ENCODE peak calls at places on chromosomes 16 and 17, in ten cellular contexts. One of them, this sample, is unnamed.

GRCh38 chr16:53131363-53132071 is 76.7 kb downstream of the CHD9 start:
- DNase-seq in IMR-90: peak; percentile 31
- DNase-seq in GM19239: peak; percentile 42
- DNase-seq in NCI-H2029: no peak
- DNase-seq in mucosa of descending colon: peak; percentile 85
- DNase-seq in NCI-H345: peak; percentile 18
- DNase-seq in neural progenitor cell: no peak
- DNase-seq in NAMALWA: peak; percentile 52
- DNase-seq in left colon: peak; percentile 61
- DNase-seq in activated naive CD8-positive, alpha-beta T cell treated with anti-CD3 and anti-CD28 coated beads, Interleukin-2, amount 50 U/mL, for 16 hours: peak; percentile 14
- DNase-seq in this sample: peak; percentile 21

GRCh38 chr17:29579866-29580771 is 9.3 kb downstream of the GIT1 start:
- DNase-seq in mucosa of descending colon: peak; percentile 89
- DNase-seq in NAMALWA: peak; percentile 93
- DNase-seq in NCI-H345: peak; percentile 79
- DNase-seq in IMR-90: peak; percentile 75
- DNase-seq in neural progenitor cell: peak; percentile 89
- DNase-seq in left colon: peak; percentile 80
- DNase-seq in GM19239: peak; percentile 98
- DNase-seq in activated naive CD8-positive, alpha-beta T cell treated with anti-CD3 and anti-CD28 coated beads, Interleukin-2, amount 50 U/mL, for 16 hours: peak; percentile 84
- DNase-seq in NCI-H2029: peak; percentile 63
- DNase-seq in this sample: peak; percentile 87

GRCh38 chr17:27807567-27808470 is 7.5 kb upstream of the NOS2 start:
- DNase-seq in left colon: peak; percentile 77
- DNase-seq in activated naive CD8-positive, alpha-beta T cell treated with anti-CD3 and anti-CD28 coated beads, Interleukin-2, amount 50 U/mL, for 16 hours: peak; percentile 29
- DNase-seq in NCI-H345: peak; percentile 75
- DNase-seq in neural progenitor cell: no peak
- DNase-seq in IMR-90: no peak
- DNase-seq in mucosa of descending colon: peak; percentile 78
- DNase-seq in NCI-H2029: peak; percentile 74
- DNase-seq in NAMALWA: peak; percentile 58
- DNase-seq in GM19239: peak; percentile 46
- DNase-seq in this sample: no peak

GRCh38 chr16:48099455-48099854 is 56.3 kb downstream of the ABCC12 start:
- DNase-seq in NCI-H2029: no peak
- DNase-seq in mucosa of descending colon: no peak
- DNase-seq in GM19239: no peak
- DNase-seq in IMR-90: no peak
- DNase-seq in left colon: no peak
- DNase-seq in NCI-H345: no peak
- DNase-seq in NAMALWA: no peak
- DNase-seq in neural progenitor cell: peak; percentile 26
- DNase-seq in activated naive CD8-positive, alpha-beta T cell treated with anti-CD3 and anti-CD28 coated beads, Interleukin-2, amount 50 U/mL, for 16 hours: no peak
- DNase-seq in this sample: no peak

GRCh38 chr16:11914759-11915643 is 755 bp downstream of the GSPT1 start:
- DNase-seq in left colon: peak; percentile 35
- DNase-seq in GM19239: no peak
- DNase-seq in neural progenitor cell: peak; percentile 63
- DNase-seq in NCI-H2029: no peak
- DNase-seq in NCI-H345: no peak
- DNase-seq in activated naive CD8-positive, alpha-beta T cell treated with anti-CD3 and anti-CD28 coated beads, Interleukin-2, amount 50 U/mL, for 16 hours: peak; percentile 1
- DNase-seq in mucosa of descending colon: peak; percentile 74
- DNase-seq in NAMALWA: peak; percentile 53
- DNase-seq in IMR-90: peak; percentile 28
- DNase-seq in this sample: no peak

GRCh38 chr16:30000768-30001631 is 5.0 kb downstream of the INO80E start:
- DNase-seq in NCI-H345: no peak
- DNase-seq in neural progenitor cell: no peak
- DNase-seq in left colon: no peak
- DNase-seq in NCI-H2029: no peak
- DNase-seq in mucosa of descending colon: no peak
- DNase-seq in IMR-90: no peak
- DNase-seq in activated naive CD8-positive, alpha-beta T cell treated with anti-CD3 and anti-CD28 coated beads, Interleukin-2, amount 50 U/mL, for 16 hours: no peak
- DNase-seq in NAMALWA: no peak
- DNase-seq in GM19239: no peak
- DNase-seq in this sample: no peak

GRCh38 chr16:2692251-2692947 is 10.1 kb downstream of the KCTD5 start:
- DNase-seq in IMR-90: peak; percentile 6
- DNase-seq in neural progenitor cell: peak; percentile 9
- DNase-seq in NCI-H345: no peak
- DNase-seq in activated naive CD8-positive, alpha-beta T cell treated with anti-CD3 and anti-CD28 coated beads, Interleukin-2, amount 50 U/mL, for 16 hours: no peak
- DNase-seq in NAMALWA: no peak
- DNase-seq in GM19239: no peak
- DNase-seq in NCI-H2029: peak; percentile 76
- DNase-seq in left colon: no peak
- DNase-seq in mucosa of descending colon: peak; percentile 21
- DNase-seq in this sample: no peak

GRCh38 chr16:24188143-24188542 is 68.0 kb upstream of the CACNG3 start:
- DNase-seq in NCI-H2029: no peak
- DNase-seq in neural progenitor cell: no peak
- DNase-seq in NCI-H345: no peak
- DNase-seq in GM19239: no peak
- DNase-seq in activated naive CD8-positive, alpha-beta T cell treated with anti-CD3 and anti-CD28 coated beads, Interleukin-2, amount 50 U/mL, for 16 hours: no peak
- DNase-seq in IMR-90: no peak
- DNase-seq in NAMALWA: no peak
- DNase-seq in left colon: no peak
- DNase-seq in mucosa of descending colon: no peak
- DNase-seq in this sample: no peak

GRCh38 chr16:86508947-86509758 is 1.2 kb upstream of the FOXF1 start:
- DNase-seq in NAMALWA: no peak
- DNase-seq in left colon: peak; percentile 61
- DNase-seq in IMR-90: peak; percentile 89
- DNase-seq in activated naive CD8-positive, alpha-beta T cell treated with anti-CD3 and anti-CD28 coated beads, Interleukin-2, amount 50 U/mL, for 16 hours: no peak
- DNase-seq in neural progenitor cell: peak; percentile 80
- DNase-seq in mucosa of descending colon: peak; percentile 63
- DNase-seq in GM19239: peak; percentile 63
- DNase-seq in NCI-H2029: no peak
- DNase-seq in NCI-H345: no peak
- DNase-seq in this sample: peak; percentile 29

GRCh38 chr16:54374136-54374535 is 87.5 kb upstream of the IRX3 start:
- DNase-seq in mucosa of descending colon: no peak
- DNase-seq in neural progenitor cell: no peak
- DNase-seq in NAMALWA: no peak
- DNase-seq in IMR-90: peak; percentile 10
- DNase-seq in GM19239: no peak
- DNase-seq in NCI-H2029: no peak
- DNase-seq in NCI-H345: no peak
- DNase-seq in left colon: no peak
- DNase-seq in activated naive CD8-positive, alpha-beta T cell treated with anti-CD3 and anti-CD28 coated beads, Interleukin-2, amount 50 U/mL, for 16 hours: no peak
- DNase-seq in this sample: no peak

GRCh38 chr17:62801553-62801952 is 6.6 kb downstream of the MARCHF10 start:
- DNase-seq in IMR-90: peak; percentile 36
- DNase-seq in NCI-H345: no peak
- DNase-seq in GM19239: no peak
- DNase-seq in mucosa of descending colon: no peak
- DNase-seq in activated naive CD8-positive, alpha-beta T cell treated with anti-CD3 and anti-CD28 coated beads, Interleukin-2, amount 50 U/mL, for 16 hours: no peak
- DNase-seq in NAMALWA: no peak
- DNase-seq in left colon: no peak
- DNase-seq in neural progenitor cell: no peak
- DNase-seq in NCI-H2029: no peak
- DNase-seq in this sample: no peak

GRCh38 chr17:79005063-79005861 is 4.3 kb downstream of the CANT1 start:
- DNase-seq in left colon: peak; percentile 93
- DNase-seq in IMR-90: no peak
- DNase-seq in neural progenitor cell: no peak
- DNase-seq in NCI-H2029: peak; percentile 96
- DNase-seq in NCI-H345: peak; percentile 95
- DNase-seq in NAMALWA: no peak
- DNase-seq in GM19239: no peak
- DNase-seq in activated naive CD8-positive, alpha-beta T cell treated with anti-CD3 and anti-CD28 coated beads, Interleukin-2, amount 50 U/mL, for 16 hours: no peak
- DNase-seq in mucosa of descending colon: peak; percentile 91
- DNase-seq in this sample: no peak

GRCh38 chr16:24626251-24626650 is 86.9 kb downstream of the RBBP6 start:
- DNase-seq in NCI-H2029: no peak
- DNase-seq in GM19239: no peak
- DNase-seq in mucosa of descending colon: no peak
- DNase-seq in IMR-90: peak; percentile 67
- DNase-seq in neural progenitor cell: no peak
- DNase-seq in left colon: no peak
- DNase-seq in activated naive CD8-positive, alpha-beta T cell treated with anti-CD3 and anti-CD28 coated beads, Interleukin-2, amount 50 U/mL, for 16 hours: no peak
- DNase-seq in NAMALWA: no peak
- DNase-seq in NCI-H345: no peak
- DNase-seq in this sample: no peak

This sample was measured in NCI-H460.